ENCODE peak calls at places on chromosomes 12 and 14, in five cellular contexts. One of them, this sample, is unnamed.

GRCh38 chr12:122848471-122849351 is 13.5 kb downstream of the HIP1R start:
- DNase-seq in foreskin fibroblast: no peak
- DNase-seq in HTR-8/SVneo: no peak
- DNase-seq in EL: no peak
- DNase-seq in right atrium auricular region: no peak
- DNase-seq in this sample: no peak

GRCh38 chr14:91889477-91890211 is 22.3 kb upstream of the TC2N start:
- DNase-seq in foreskin fibroblast: no peak
- DNase-seq in HTR-8/SVneo: no peak
- DNase-seq in EL: no peak
- DNase-seq in right atrium auricular region: no peak
- DNase-seq in this sample: no peak

GRCh38 chr12:9319842-9320173 is 111.6 kb upstream of the PZP start:
- DNase-seq in foreskin fibroblast: no peak
- DNase-seq in HTR-8/SVneo: no peak
- DNase-seq in EL: no peak
- DNase-seq in right atrium auricular region: no peak
- DNase-seq in this sample: no peak

GRCh38 chr12:57759360-57759980 is 4.6 kb downstream of the MARCHF9 start:
- DNase-seq in foreskin fibroblast: no peak
- DNase-seq in HTR-8/SVneo: no peak
- DNase-seq in EL: no peak
- DNase-seq in right atrium auricular region: no peak
- DNase-seq in this sample: no peak

GRCh38 chr14:60915781-60916180 is 65.1 kb downstream of the TRMT5 start:
- DNase-seq in foreskin fibroblast: no peak
- DNase-seq in HTR-8/SVneo: no peak
- DNase-seq in EL: no peak
- DNase-seq in right atrium auricular region: no peak
- DNase-seq in this sample: no peak

GRCh38 chr14:78154827-78155226 is 15.3 kb upstream of the NRXN3 start:
- DNase-seq in foreskin fibroblast: no peak
- DNase-seq in HTR-8/SVneo: no peak
- DNase-seq in EL: no peak
- DNase-seq in right atrium auricular region: no peak
- DNase-seq in this sample: no peak

GRCh38 chr14:47264842-47265241 is 410.6 kb downstream of the MDGA2 start:
- DNase-seq in foreskin fibroblast: no peak
- DNase-seq in HTR-8/SVneo: no peak
- DNase-seq in EL: no peak
- DNase-seq in right atrium auricular region: no peak
- DNase-seq in this sample: no peak

GRCh38 chr12:72467985-72468384 is 195.8 kb downstream of the TRHDE start:
- DNase-seq in foreskin fibroblast: no peak
- DNase-seq in HTR-8/SVneo: no peak
- DNase-seq in EL: no peak
- DNase-seq in right atrium auricular region: no peak
- DNase-seq in this sample: no peak

GRCh38 chr12:79128956-79129355 is 264.4 kb downstream of the SYT1 start:
- DNase-seq in foreskin fibroblast: peak
- DNase-seq in HTR-8/SVneo: no peak
- DNase-seq in EL: peak
- DNase-seq in right atrium auricular region: no peak
- DNase-seq in this sample: no peak

This sample was measured in ureter.